ENCODE peak calls at places on chromosomes 2 and 18, in eight cellular contexts. A, R, Y, B, O, V, J and F are unnamed samples.

GRCh38 chr2:85247591-85247990 is 80.2 kb downstream of the TGOLN2 start:
- DNase-seq in A (no peak), R (no peak), Y (no peak), B (no peak), O (no peak), V (no peak), J (no peak), F (no peak)

GRCh38 chr18:13611616-13612110 is 114.7 kb downstream of the FAM210A start:
- DNase-seq in A (no peak), R (no peak), Y (no peak), B (no peak), O (no peak), V (no peak), J (no peak), F (peak; percentile 50)

GRCh38 chr2:17822452-17823117 is 6.3 kb downstream of the MSGN1 start:
- DNase-seq in A (no peak), R (no peak), Y (no peak), B (no peak), O (no peak), V (no peak), J (no peak), F (no peak)

GRCh38 chr2:26346454-26347053 is at the start of gene ADGRF3:
- DNase-seq in A (peak; percentile 75), R (peak; percentile 75), Y (peak; percentile 53), B (peak; percentile 32), O (peak; percentile 19), V (no peak), J (no peak), F (peak; percentile 84)

GRCh38 chr2:71789556-71790219 is 336.3 kb downstream of the DYSF start:
- DNase-seq in A (no peak), R (no peak), Y (no peak), B (no peak), O (no peak), V (no peak), J (no peak), F (no peak)

GRCh38 chr18:57649536-57650495 is 28.2 kb upstream of the NARS1 start:
- DNase-seq in A (no peak), R (no peak), Y (no peak), B (no peak), O (peak; percentile 49), V (peak; percentile 51), J (no peak), F (peak; percentile 60)

GRCh38 chr18:49016648-49017539 is 66.1 kb upstream of the SMAD7 start:
- DNase-seq in A (peak; percentile 13), R (no peak), Y (peak; percentile 60), B (peak; percentile 37), O (no peak), V (no peak), J (peak; percentile 60), F (no peak)

GRCh38 chr2:31383471-31384153 is 30.9 kb downstream of the XDH start:
- DNase-seq in A (no peak), R (no peak), Y (no peak), B (no peak), O (no peak), V (no peak), J (no peak), F (no peak)

GRCh38 chr2:191225126-191225525 is 20.1 kb upstream of the MYO1B start:
- DNase-seq in A (no peak), R (no peak), Y (no peak), B (no peak), O (no peak), V (no peak), J (no peak), F (no peak)

GRCh38 chr2:88055049-88055435 is 541 bp downstream of the KRCC1 start:
- DNase-seq in A (no peak), R (no peak), Y (no peak), B (peak; percentile 36), O (no peak), V (no peak), J (no peak), F (no peak)

GRCh38 chr2:28604284-28604843 is 108.5 kb downstream of the PLB1 start:
- DNase-seq in A (no peak), R (no peak), Y (no peak), B (no peak), O (no peak), V (no peak), J (no peak), F (no peak)

GRCh38 chr2:28608829-28609400 is 113.1 kb downstream of the PLB1 start:
- DNase-seq in A (no peak), R (no peak), Y (no peak), B (no peak), O (no peak), V (no peak), J (no peak), F (no peak)

GRCh38 chr2:28606986-28607441 is 111.2 kb downstream of the PLB1 start:
- DNase-seq in A (no peak), R (no peak), Y (no peak), B (peak; percentile 47), O (no peak), V (no peak), J (no peak), F (peak; percentile 37)

GRCh38 chr2:28610583-28611201 is 114.8 kb downstream of the PLB1 start:
- DNase-seq in A (peak; percentile 50), R (peak; percentile 89), Y (peak; percentile 51), B (peak; percentile 37), O (no peak), V (no peak), J (peak; percentile 86), F (no peak)

DNA sequence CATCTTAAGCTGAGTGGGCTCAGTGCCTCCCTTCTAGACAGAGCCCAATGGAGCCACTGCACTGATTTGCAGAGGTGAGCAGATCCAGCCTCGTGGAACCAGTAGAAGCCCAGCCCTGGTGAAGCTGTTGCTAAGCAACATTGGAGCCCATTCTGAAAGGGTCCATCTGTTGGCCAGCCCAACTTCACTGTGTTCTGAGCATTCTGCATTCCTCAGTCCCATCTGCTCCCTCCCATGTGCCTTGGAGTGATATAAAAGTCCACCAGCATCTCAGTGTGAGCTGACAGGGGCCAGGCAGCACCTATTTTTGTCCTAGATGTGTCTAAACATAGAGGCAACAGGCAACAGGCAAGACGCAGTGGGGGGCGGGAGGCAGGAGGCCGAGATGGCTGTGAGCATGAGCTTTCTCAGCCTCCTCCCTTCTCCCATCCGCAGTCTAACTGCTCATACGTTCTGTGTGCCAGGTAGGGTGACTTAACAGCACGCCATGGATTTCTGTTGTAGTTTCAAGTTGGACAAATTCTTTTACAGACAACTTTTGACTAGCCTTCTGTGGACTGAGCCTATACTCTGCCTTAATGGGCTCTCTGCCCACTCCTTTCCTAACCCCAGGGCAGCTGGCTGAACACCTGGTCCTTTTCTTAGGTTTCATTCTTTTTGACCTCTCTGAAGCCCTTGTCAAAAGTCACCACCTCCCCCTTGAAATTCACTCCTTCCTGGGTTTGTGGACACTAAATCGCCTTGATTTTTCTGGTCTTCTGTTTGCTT is 112.4 kb downstream of the PLB1 start:
- DNase-seq in A (no peak), R (no peak), Y (no peak), B (no peak), O (no peak), V (no peak), J (no peak), F (no peak)
- TF ChIP-seq POLR2AphosphoS5 in A (no peak), R (peak; percentile 41), Y (no peak), B (no peak), O (no peak), V (no peak), J (no peak), F (no peak)

GRCh38 chr2:151560289-151560688 is 150.6 kb downstream of the RIF1 start:
- DNase-seq in A (no peak), R (no peak), Y (no peak), B (no peak), O (no peak), V (no peak), J (no peak), F (no peak)
- TF ChIP-seq POLR2AphosphoS5 in A (peak; percentile 17), R (no peak), Y (no peak), B (no peak), O (no peak), V (no peak), J (no peak), F (no peak)

DNA sequence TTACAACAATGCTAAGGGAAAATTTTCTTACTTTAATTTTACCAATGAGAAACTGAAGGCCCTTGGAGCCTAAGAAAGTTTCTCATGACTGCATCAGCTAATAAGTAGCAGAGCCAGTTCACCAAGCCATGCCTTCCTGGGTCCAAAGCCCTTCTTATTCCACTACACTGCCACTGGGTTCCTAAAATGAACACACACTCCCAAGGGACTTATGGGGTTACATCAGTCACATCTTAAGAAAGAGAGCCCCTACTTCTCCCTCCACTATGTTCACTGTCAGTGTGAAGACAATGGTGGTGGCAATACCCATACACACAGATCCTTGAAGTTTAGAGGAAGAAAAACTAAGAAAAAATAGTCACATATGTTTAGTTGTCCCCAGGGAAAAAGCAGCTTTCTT is 20.6 kb downstream of the MBD2 start:
- DNase-seq in A (no peak), R (no peak), Y (no peak), B (no peak), O (no peak), V (no peak), J (no peak), F (no peak)
- TF ChIP-seq POLR2AphosphoS5 in A (no peak), R (no peak), Y (no peak), B (no peak), O (no peak), V (no peak), J (no peak), F (no peak)

GRCh38 chr18:23701544-23702064 is 12.4 kb downstream of the LAMA3 start:
- DNase-seq in A (no peak), R (no peak), Y (no peak), B (no peak), O (no peak), V (no peak), J (no peak), F (no peak)
- TF ChIP-seq POLR2AphosphoS5 in A (no peak), R (no peak), Y (no peak), B (no peak), O (no peak), V (no peak), J (no peak), F (no peak)

DNA sequence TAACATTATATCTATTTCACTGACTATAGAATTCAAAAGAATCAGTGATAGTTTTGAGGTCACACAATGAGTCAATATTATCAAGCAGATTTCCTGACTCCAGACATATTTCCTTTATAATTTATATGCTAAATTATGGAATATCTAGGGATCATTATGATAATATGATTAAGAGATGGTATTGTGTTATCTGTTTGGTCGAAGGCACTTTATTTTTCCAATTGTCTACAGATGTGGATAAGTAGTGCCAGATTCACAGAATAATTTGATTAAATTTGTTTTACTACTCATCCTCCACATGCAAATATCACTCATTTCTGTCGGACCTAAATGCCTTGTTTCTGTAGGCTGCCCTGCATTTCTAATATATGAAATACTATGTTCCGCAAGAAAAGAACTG is 4.4 kb downstream of the ZNF804A start:
- DNase-seq in A (no peak), R (no peak), Y (no peak), B (no peak), O (no peak), V (no peak), J (no peak), F (no peak)
- TF ChIP-seq POLR2AphosphoS5 in A (no peak), R (no peak), Y (no peak), B (no peak), O (no peak), V (no peak), J (no peak), F (no peak)